ENCODE peak calls at places on chromosomes 5 and 9, in six cellular contexts. A, W, H, E, B and N are unnamed samples.

GRCh38 chr5:91928751-91929521 is 545.8 kb upstream of the ARRDC3 start:
- DNase-seq in H (no peak), A (peak; percentile 27), E (peak; percentile 31), W (no peak), B (peak; percentile 49), N (no peak)

GRCh38 chr9:128610889-128611288 is 45.8 kb downstream of the DYNC2I2 start:
- DNase-seq in E (no peak), H (no peak), A (no peak), B (no peak), W (no peak), N (no peak)

GRCh38 chr5:159897786-159898393 is 18.4 kb upstream of the ADRA1B start:
- DNase-seq in E (no peak), W (no peak), B (no peak), A (no peak), H (no peak), N (no peak)

GRCh38 chr5:37751227-37751626 is 88.6 kb downstream of the GDNF start:
- DNase-seq in E (peak; percentile 48), B (no peak), H (no peak), A (no peak), W (no peak), N (no peak)

GRCh38 chr9:69376651-69377050 is 51.6 kb downstream of the ENTREP1 start:
- DNase-seq in W (peak; percentile 77), E (peak; percentile 92), H (no peak), B (no peak), A (peak; percentile 81), N (no peak)

GRCh38 chr5:150464554-150465012 is 15.0 kb upstream of the RPS14 start:
- DNase-seq in E (no peak), A (no peak), W (no peak), B (no peak), H (no peak), N (no peak)

GRCh38 chr5:64635056-64635686 is 55.1 kb upstream of the SHISAL2B start:
- DNase-seq in E (peak; percentile 39), H (no peak), W (no peak), A (peak; percentile 47), B (no peak), N (peak; percentile 4)

GRCh38 chr5:172766287-172767104 is 4.5 kb downstream of the DUSP1 start:
- DNase-seq in A (peak; percentile 95), E (peak; percentile 94), B (no peak), H (no peak), W (no peak), N (no peak)

GRCh38 chr5:52727568-52727967 is 60.1 kb upstream of the ITGA1 start:
- DNase-seq in W (no peak), B (no peak), A (peak; percentile 76), H (no peak), E (peak; percentile 73), N (no peak)

GRCh38 chr9:29778281-29778849 is 2205.1 kb upstream of the C9orf72 start:
- DNase-seq in B (no peak), E (no peak), A (peak; percentile 5), H (no peak), W (no peak), N (no peak)

GRCh38 chr5:141121985-141122384 is 367 bp downstream of the PCDHB4 start:
- DNase-seq in B (no peak), E (no peak), A (no peak), W (no peak), H (no peak), N (no peak)